ENCODE peak calls at places on chromosomes 6 and 20, in ten cellular contexts. M, T, V, G, R, Y, Q, S, E and N are unnamed samples.

GRCh38 chr6:141326426-141326825 is 806.3 kb upstream of the GJE1 start:
- DNase-seq in Q (no peak), Y (peak; percentile 13), G (no peak), T (no peak), M (peak; percentile 99), V (no peak), R (peak; percentile 70), E (no peak), S (peak; percentile 96), N (peak; percentile 83)

GRCh38 chr6:35634316-35634715 is 54.4 kb downstream of the FKBP5 start:
- DNase-seq in R (no peak), S (peak; percentile 29), V (no peak), Y (peak; percentile 51), Q (no peak), M (peak; percentile 2), G (no peak), T (no peak), E (no peak), N (no peak)

GRCh38 chr6:26097268-26097875 is 10.1 kb downstream of the HFE start:
- DNase-seq in Q (peak; percentile 34), V (peak; percentile 78), Y (peak; percentile 79), S (peak; percentile 87), M (peak; percentile 83), R (peak; percentile 68), T (no peak), E (peak; percentile 55), G (no peak), N (peak; percentile 34)

GRCh38 chr20:25083773-25084615 is 2.1 kb upstream of the VSX1 start:
- DNase-seq in E (no peak), V (peak; percentile 75), G (no peak), T (no peak), Q (no peak), R (no peak), S (no peak), M (no peak), Y (no peak), N (no peak)

GRCh38 chr20:23320317-23320716 is 30.3 kb upstream of the NXT1 start:
- DNase-seq in M (peak; percentile 71), T (no peak), R (no peak), G (no peak), V (no peak), Q (no peak), Y (no peak), E (no peak), S (peak; percentile 30), N (no peak)

GRCh38 chr6:113909224-113909856 is 52.2 kb downstream of the MARCKS start:
- DNase-seq in M (peak; percentile 76), T (no peak), Y (peak; percentile 4), Q (no peak), S (peak; percentile 92), G (no peak), R (no peak), E (no peak), V (no peak), N (no peak)

GRCh38 chr20:63364801-63365585 is 3.8 kb upstream of the CHRNA4 start:
- DNase-seq in E (no peak), R (no peak), V (no peak), Q (peak; percentile 87), Y (no peak), G (no peak), T (no peak), S (no peak), M (no peak), N (no peak)

GRCh38 chr6:27188885-27189418 is 58.5 kb upstream of the PRSS16 start:
- DNase-seq in E (peak; percentile 46), T (peak; percentile 60), V (no peak), M (peak; percentile 88), G (no peak), Y (peak; percentile 83), R (no peak), S (peak; percentile 95), Q (peak; percentile 43), N (peak; percentile 42)

GRCh38 chr20:57783956-57784837 is 74.4 kb upstream of the PMEPA1 start:
- DNase-seq in G (no peak), Q (no peak), T (no peak), E (no peak), Y (no peak), V (no peak), M (peak; percentile 41), R (no peak), S (no peak), N (no peak)

GRCh38 chr6:163820745-163821456 is 406.4 kb downstream of the QKI start:
- DNase-seq in R (no peak), Q (no peak), E (no peak), Y (no peak), S (no peak), T (no peak), G (no peak), V (no peak), M (no peak), N (no peak)

GRCh38 chr6:37481793-37482192 is 17.9 kb downstream of the CCDC167 start:
- DNase-seq in S (no peak), G (no peak), M (no peak), R (no peak), V (no peak), T (no peak), Y (no peak), Q (no peak), E (no peak), N (no peak)

GRCh38 chr6:137824502-137824879 is 42.6 kb upstream of the TNFAIP3 start:
- DNase-seq in Y (no peak), V (no peak), T (no peak), R (no peak), G (no peak), E (no peak), M (no peak), S (no peak), Q (no peak), N (no peak)

GRCh38 chr20:32052792-32053362 is 835 bp downstream of the HCK start:
- DNase-seq in T (peak; percentile 90), G (no peak), E (peak; percentile 67), M (no peak), R (no peak), V (peak; percentile 96), S (no peak), Q (peak; percentile 80), Y (peak; percentile 71), N (no peak)

GRCh38 chr6:43472515-43472914 is 4.9 kb upstream of the TJAP1 start:
- DNase-seq in G (no peak), Q (no peak), V (no peak), E (no peak), R (no peak), T (no peak), M (no peak), S (no peak), Y (no peak), N (no peak)

GRCh38 chr6:56349196-56349595 is 101.8 kb upstream of the COL21A1 start:
- DNase-seq in G (no peak), Y (no peak), R (no peak), E (no peak), M (peak; percentile 53), Q (no peak), V (no peak), S (peak; percentile 79), T (no peak), N (no peak)

GRCh38 chr20:63536997-63537524 is at the start of gene PTK6:
- DNase-seq in G (no peak), E (peak; percentile 52), Q (peak; percentile 74), S (no peak), M (no peak), Y (peak; percentile 53), V (peak; percentile 90), T (peak; percentile 93), R (no peak), N (peak; percentile 39)

GRCh38 chr6:31299511-31299910 is 27.6 kb upstream of the HLA-C start:
- DNase-seq in M (no peak), T (no peak), R (no peak), Q (no peak), Y (no peak), E (no peak), G (no peak), V (no peak), S (no peak), N (no peak)
- H3K27me3 ChIP-seq in M (no peaks in the 10 kb centered on the region), T (no peaks in the 10 kb centered on the region), R (no peaks in the 10 kb centered on the region), Q (no peaks in the 10 kb centered on the region), Y (no peaks in the 10 kb centered on the region), E (peaks cover 4% of the 10 kb centered on the region), G (no peaks in the 10 kb centered on the region), V (peaks cover 12% of the 10 kb centered on the region), S (peaks cover 46% of the 10 kb centered on the region), N (no peaks in the 10 kb centered on the region)

DNA sequence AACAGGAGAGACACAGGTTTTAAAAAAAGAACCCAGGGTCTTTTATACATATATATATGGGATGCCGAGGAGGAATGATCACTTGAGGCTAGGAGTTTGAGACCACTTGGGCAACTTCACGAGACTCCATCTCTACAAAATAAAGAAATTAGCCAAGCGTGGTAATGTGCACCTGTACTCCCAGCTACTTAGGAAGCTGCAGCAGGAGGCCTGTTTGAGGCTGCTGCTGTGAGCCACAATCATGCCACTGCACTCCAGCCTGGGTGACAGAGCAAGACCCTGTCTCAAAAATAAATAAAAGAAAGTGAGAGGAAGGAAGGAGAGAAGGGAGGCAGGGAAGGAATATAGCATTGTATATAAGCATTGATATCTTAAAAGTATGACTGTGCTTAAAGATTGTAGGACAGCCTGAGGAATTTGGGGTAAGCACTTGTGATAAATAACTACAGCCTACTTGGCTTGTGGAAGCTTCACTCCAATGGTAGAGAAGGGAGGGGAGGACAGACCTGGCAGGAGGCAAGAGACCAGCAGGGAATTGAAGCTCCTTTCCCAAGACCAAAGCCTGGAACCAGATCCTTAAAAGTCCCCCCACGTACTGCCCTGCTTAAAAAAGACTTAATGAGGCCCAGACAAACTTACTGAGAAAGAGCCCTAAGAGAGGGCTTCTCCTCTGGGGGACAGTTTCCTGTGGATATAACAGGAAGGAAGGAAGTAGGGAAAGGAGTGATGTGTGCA is 2.5 kb upstream of the SNTA1 start:
- DNase-seq in R (no peak), S (no peak), E (no peak), M (no peak), T (no peak), Y (no peak), V (no peak), Q (no peak), G (no peak), N (no peak)
- H3K4me3 ChIP-seq in R (no peak overlapping the region), S (no peak overlapping the region), E (no peak overlapping the region), M (no peak overlapping the region), T (no peak overlapping the region), Y (no peak overlapping the region), V (no peak overlapping the region), Q (no peak overlapping the region), G (no peak overlapping the region), N (no peak overlapping the region)

DNA sequence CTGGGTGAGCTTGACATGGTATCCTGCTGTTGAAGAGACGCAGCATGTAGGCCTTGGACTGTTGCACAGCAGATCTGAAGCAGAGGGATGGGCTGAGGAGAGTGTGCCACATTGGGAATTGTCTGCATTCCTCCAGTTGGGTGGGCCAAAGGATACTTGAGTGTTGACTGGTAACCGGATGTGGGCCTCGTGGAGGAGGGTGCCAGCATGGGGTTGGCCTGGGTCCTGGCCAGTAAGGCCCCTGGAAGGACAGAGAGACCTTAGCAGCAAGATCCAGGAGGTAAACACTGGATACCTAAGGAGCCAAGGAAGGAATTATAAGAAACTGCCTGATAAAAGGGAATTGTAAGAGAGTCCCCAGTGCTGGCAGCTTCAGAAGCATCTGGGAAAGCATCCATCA is 76.9 kb downstream of the FIG4 start:
- DNase-seq in S (peak; percentile 18), R (no peak), Y (no peak), V (no peak), G (no peak), T (no peak), M (peak; percentile 66), Q (no peak), E (no peak), N (peak; percentile 95)
- H3K9me3 ChIP-seq in S (no peaks in the 10 kb centered on the region), R (no peaks in the 10 kb centered on the region), Y (no peaks in the 10 kb centered on the region), V (no peaks in the 10 kb centered on the region), G (no peaks in the 10 kb centered on the region), T (no peaks in the 10 kb centered on the region), M (no peaks in the 10 kb centered on the region), Q (no peaks in the 10 kb centered on the region), E (no peaks in the 10 kb centered on the region), N (no peaks in the 10 kb centered on the region)

GRCh38 chr6:117918454-117918853 is 11.4 kb downstream of the SLC35F1 start:
- DNase-seq in Q (no peak), T (no peak), E (no peak), M (no peak), R (no peak), V (no peak), S (no peak), G (no peak), Y (no peak), N (no peak)
- H3K27me3 ChIP-seq in Q (no peaks in the 10 kb centered on the region), T (peaks cover 22% of the 10 kb centered on the region), E (no peaks in the 10 kb centered on the region), M (peaks cover 6% of the 10 kb centered on the region), R (no peaks in the 10 kb centered on the region), V (peaks cover 63% of the 10 kb centered on the region), S (peaks cover 11% of the 10 kb centered on the region), G (no peaks in the 10 kb centered on the region), Y (no peaks in the 10 kb centered on the region), N (peaks cover 2% of the 10 kb centered on the region)